ENCODE peak calls at places on chromosomes 1 and 21, in nine cellular contexts. P is heart right ventricle, T is right atrium auricular region, Y is coronary artery, U is mesendoderm, E is AG04450, N is GM23248, X is epithelial cell of proximal tubule, L is NB4. W is an unnamed sample.

GRCh38 chr1:29682918-29683314 is 446.6 kb downstream of the PTPRU start:
- DNase-seq in P (no peak), T (peak), Y (peak), U (no peak), E (no peak), N (peak), X (no peak), L (no peak), W (no peak)

GRCh38 chr21:39087238-39087975 is 95.8 kb downstream of the PSMG1 start:
- DNase-seq in P (peak), T (no peak), Y (peak), U (no peak), E (no peak), N (no peak), X (no peak), L (no peak), W (no peak)

GRCh38 chr1:14113841-14114567 is 414.0 kb downstream of the PRDM2 start:
- DNase-seq in P (peak), T (peak), Y (no peak), U (peak), E (no peak), N (peak), X (peak), L (peak), W (peak)

GRCh38 chr21:26966978-26967913 is at the start of gene ADAMTS5:
- DNase-seq in P (peak), T (peak), Y (peak), U (peak), E (no peak), N (peak), X (peak), L (peak), W (peak)

GRCh38 chr21:34822957-34823356 is 154.2 kb downstream of the CLIC6 start:
- DNase-seq in P (no peak), T (peak), Y (no peak), U (peak), E (no peak), N (peak), X (no peak), L (peak), W (peak)

GRCh38 chr1:171999756-172000155 is 158.5 kb downstream of the DNM3 start:
- DNase-seq in P (no peak), T (no peak), Y (no peak), U (peak), E (no peak), N (peak), X (no peak), L (no peak), W (no peak)

GRCh38 chr1:167344112-167344511 is 123.4 kb downstream of the POU2F1 start:
- DNase-seq in P (no peak), T (no peak), Y (no peak), U (no peak), E (no peak), N (peak), X (no peak), L (no peak), W (peak)

GRCh38 chr1:109120356-109120755 is 6.4 kb downstream of the ELAPOR1 start:
- DNase-seq in P (no peak), T (no peak), Y (no peak), U (no peak), E (no peak), N (no peak), X (no peak), L (no peak), W (no peak)

GRCh38 chr1:156490401-156491032 is 10.1 kb downstream of the MEF2D start:
- DNase-seq in P (peak), T (no peak), Y (no peak), U (peak), E (no peak), N (peak), X (no peak), L (peak), W (no peak)

GRCh38 chr1:28983509-28984310 is 69.3 kb downstream of the EPB41 start:
- DNase-seq in P (peak), T (no peak), Y (no peak), U (peak), E (no peak), N (no peak), X (no peak), L (no peak), W (no peak)

GRCh38 chr1:3464649-3465025 is 10.2 kb downstream of the ARHGEF16 start:
- DNase-seq in P (no peak), T (no peak), Y (no peak), U (no peak), E (no peak), N (no peak), X (no peak), L (no peak), W (no peak)

GRCh38 chr21:43771199-43771675 is 4.9 kb downstream of the CSTB start:
- DNase-seq in P (no peak), T (no peak), Y (no peak), U (no peak), E (no peak), N (no peak), X (no peak), L (peak), W (no peak)

GRCh38 chr1:57411262-57411661 is 12.6 kb downstream of the DAB1 start:
- DNase-seq in P (peak), T (no peak), Y (no peak), U (peak), E (no peak), N (peak), X (peak), L (no peak), W (peak)

GRCh38 chr21:35475006-35475405 is 425.9 kb upstream of the RUNX1 start:
- DNase-seq in P (no peak), T (no peak), Y (no peak), U (no peak), E (no peak), N (peak), X (no peak), L (peak), W (no peak)

GRCh38 chr1:41347276-41347675 is 14.0 kb upstream of the FOXO6 start:
- DNase-seq in P (no peak), T (no peak), Y (peak), U (no peak), E (no peak), N (no peak), X (no peak), L (no peak), W (no peak)

GRCh38 chr1:42853116-42853884 is 6.9 kb downstream of the ZNF691 start:
- DNase-seq in P (no peak), T (no peak), Y (no peak), U (no peak), E (no peak), N (no peak), X (no peak), L (no peak), W (no peak)

GRCh38 chr1:153881764-153882163 is 41.0 kb downstream of the GATAD2B start:
- DNase-seq in P (no peak), T (peak), Y (no peak), U (no peak), E (no peak), N (peak), X (no peak), L (no peak), W (peak)

GRCh38 chr21:35646606-35647005 is 413.7 kb downstream of the SETD4 start:
- DNase-seq in P (no peak), T (no peak), Y (no peak), U (no peak), E (no peak), N (peak), X (no peak), L (no peak), W (peak)

GRCh38 chr1:159960721-159961381 is 6.8 kb upstream of the SLAMF9 start:
- DNase-seq in P (no peak), T (peak), Y (peak), U (no peak), E (no peak), N (peak), X (no peak), L (no peak), W (peak)

GRCh38 chr1:150582371-150582770 is 3.0 kb upstream of the MCL1 start:
- DNase-seq in P (no peak), T (no peak), Y (no peak), U (no peak), E (no peak), N (peak), X (no peak), L (no peak), W (no peak)

GRCh38 chr1:150563340-150564038 is 14.3 kb downstream of the ADAMTSL4 start:
- DNase-seq in P (no peak), T (no peak), Y (peak), U (no peak), E (no peak), N (peak), X (no peak), L (no peak), W (no peak)

GRCh38 chr1:24351918-24352637 is 32.9 kb downstream of the GRHL3 start:
- DNase-seq in P (no peak), T (no peak), Y (no peak), U (no peak), E (no peak), N (peak), X (no peak), L (no peak), W (peak)

GRCh38 chr1:178964469-178965330 is 61.0 kb upstream of the FAM20B start:
- DNase-seq in P (no peak), T (no peak), Y (peak), U (no peak), E (no peak), N (no peak), X (no peak), L (no peak), W (no peak)

GRCh38 chr1:212286437-212287131 is 1.4 kb downstream of the PPP2R5A start:
- DNase-seq in P (peak), T (no peak), Y (peak), U (no peak), E (no peak), N (peak), X (no peak), L (no peak), W (no peak)

GRCh38 chr1:11309385-11309784 is 36.4 kb downstream of the UBIAD1 start:
- DNase-seq in P (no peak), T (no peak), Y (no peak), U (no peak), E (no peak), N (no peak), X (no peak), L (no peak), W (no peak)

GRCh38 chr1:209246660-209247059 is 336.9 kb upstream of the CAMK1G start:
- DNase-seq in P (no peak), T (no peak), Y (no peak), U (no peak), E (no peak), N (peak), X (no peak), L (no peak), W (no peak)

GRCh38 chr1:39081266-39082139 is 55.4 kb downstream of the NDUFS5 start:
- DNase-seq in P (no peak), T (no peak), Y (no peak), U (no peak), E (no peak), N (peak), X (no peak), L (peak), W (no peak)

GRCh38 chr1:117232551-117232950 is 21.8 kb upstream of the VTCN1 start:
- DNase-seq in P (peak), T (no peak), Y (no peak), U (no peak), E (no peak), N (no peak), X (no peak), L (no peak), W (no peak)

GRCh38 chr1:47948126-47948525 is 49.1 kb downstream of the TRABD2B start:
- DNase-seq in P (no peak), T (no peak), Y (no peak), U (peak), E (no peak), N (no peak), X (no peak), L (no peak), W (no peak)

GRCh38 chr1:47942238-47942629 is 55.0 kb downstream of the TRABD2B start:
- DNase-seq in P (no peak), T (no peak), Y (peak), U (no peak), E (no peak), N (peak), X (peak), L (no peak), W (no peak)

GRCh38 chr1:47941609-47942237 is 55.5 kb downstream of the TRABD2B start:
- DNase-seq in P (no peak), T (no peak), Y (peak), U (no peak), E (no peak), N (peak), X (peak), L (no peak), W (no peak)

GRCh38 chr1:47940779-47941178 is 56.4 kb downstream of the TRABD2B start:
- DNase-seq in P (no peak), T (no peak), Y (peak), U (no peak), E (no peak), N (peak), X (no peak), L (no peak), W (no peak)

DNA sequence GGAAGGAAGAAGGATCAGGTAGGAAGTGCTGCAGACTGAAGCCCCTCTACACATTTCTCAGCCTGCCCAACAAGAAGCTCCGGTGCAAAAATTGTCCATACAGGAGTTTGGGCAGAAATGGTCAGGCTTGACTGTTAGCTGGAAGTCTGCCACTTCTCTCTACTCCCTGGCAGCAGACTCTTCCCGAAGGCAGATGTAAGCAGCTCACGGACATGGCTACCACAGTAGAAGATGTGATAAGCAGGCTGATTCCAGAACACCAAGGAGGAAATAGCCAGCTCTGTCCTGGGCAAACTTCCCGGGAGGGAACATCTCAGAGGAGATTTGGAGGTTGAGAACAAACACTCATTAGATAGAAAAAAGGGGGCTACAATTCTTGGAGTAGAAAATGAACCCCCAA is 52.6 kb downstream of the TRABD2B start:
- DNase-seq in P (no peak), T (no peak), Y (no peak), U (no peak), E (no peak), N (no peak), X (no peak), L (no peak), W (no peak)
- H3K4me3 ChIP-seq in P (no peak), T (no peak), Y (no peak), U (no peak), E (no peak), N (no peak), X (no peak), L (no peak), W (no peak)

GRCh38 chr1:1684031-1684681 is 8.4 kb downstream of the SLC35E2B start:
- DNase-seq in P (no peak), T (no peak), Y (no peak), U (no peak), E (no peak), N (no peak), X (no peak), L (no peak), W (no peak)

GRCh38 chr1:1678581-1679380 is 13.8 kb downstream of the SLC35E2B start:
- DNase-seq in P (no peak), T (no peak), Y (no peak), U (peak), E (no peak), N (no peak), X (no peak), L (peak), W (no peak)

GRCh38 chr1:1680912-1681273 is 11.7 kb downstream of the SLC35E2B start:
- DNase-seq in P (no peak), T (no peak), Y (no peak), U (no peak), E (no peak), N (peak), X (no peak), L (no peak), W (no peak)

GRCh38 chr1:1680031-1680911 is 12.3 kb downstream of the SLC35E2B start:
- DNase-seq in P (no peak), T (no peak), Y (no peak), U (no peak), E (no peak), N (no peak), X (no peak), L (no peak), W (no peak)

DNA sequence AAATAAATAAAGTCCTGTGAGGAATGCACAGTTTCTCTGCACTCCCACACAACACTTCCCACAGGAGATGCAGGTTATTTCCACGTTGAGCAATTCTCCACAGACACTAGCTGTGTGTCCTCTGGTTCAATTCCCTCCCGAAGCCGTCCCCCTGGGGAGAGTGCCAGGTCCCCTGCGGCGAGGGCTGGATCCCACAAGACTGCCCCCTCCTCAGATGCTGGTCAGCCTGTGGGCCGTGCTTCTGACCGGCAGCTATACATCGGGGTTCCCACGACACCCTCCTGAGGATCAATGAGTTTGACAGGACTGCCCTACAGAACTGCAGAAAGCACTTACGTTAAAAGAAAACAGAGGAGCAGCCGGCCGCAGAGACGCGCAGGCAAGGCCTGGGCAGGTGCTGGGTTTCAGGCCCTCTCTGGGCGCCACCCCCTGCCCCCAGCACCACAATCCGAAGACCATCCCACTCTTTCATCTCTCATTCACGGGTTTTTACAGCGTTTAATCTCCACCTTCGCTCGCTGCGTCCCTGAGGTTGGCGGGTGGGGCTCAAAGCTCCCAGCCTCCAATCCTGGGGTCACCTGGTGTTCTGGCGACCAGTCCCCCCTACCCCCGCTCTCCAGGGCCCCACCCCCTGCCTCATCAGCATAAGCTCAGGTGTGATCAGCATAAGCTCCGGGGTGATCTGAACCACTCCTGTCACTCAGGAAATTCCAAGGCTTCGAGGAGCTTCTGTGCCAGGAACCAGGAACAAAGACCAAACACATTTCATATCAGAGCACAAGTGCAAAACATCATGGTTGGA is 9.3 kb downstream of the SLC35E2B start:
- DNase-seq in P (no peak), T (no peak), Y (no peak), U (peak), E (no peak), N (no peak), X (no peak), L (no peak), W (no peak)
- H3K4me3 ChIP-seq in P (no peak), T (no peak), Y (no peak), U (no peak), E (no peak), N (no peak), X (no peak), L (no peak), W (no peak)

GRCh38 chr1:205677152-205677551 is 3.2 kb downstream of the SLC45A3 start:
- DNase-seq in P (no peak), T (no peak), Y (no peak), U (no peak), E (no peak), N (no peak), X (no peak), L (no peak), W (no peak)
- H3K4me3 ChIP-seq in P (no peak), T (no peak), Y (no peak), U (no peak), E (no peak), N (no peak), X (no peak), L (no peak), W (no peak)

DNA sequence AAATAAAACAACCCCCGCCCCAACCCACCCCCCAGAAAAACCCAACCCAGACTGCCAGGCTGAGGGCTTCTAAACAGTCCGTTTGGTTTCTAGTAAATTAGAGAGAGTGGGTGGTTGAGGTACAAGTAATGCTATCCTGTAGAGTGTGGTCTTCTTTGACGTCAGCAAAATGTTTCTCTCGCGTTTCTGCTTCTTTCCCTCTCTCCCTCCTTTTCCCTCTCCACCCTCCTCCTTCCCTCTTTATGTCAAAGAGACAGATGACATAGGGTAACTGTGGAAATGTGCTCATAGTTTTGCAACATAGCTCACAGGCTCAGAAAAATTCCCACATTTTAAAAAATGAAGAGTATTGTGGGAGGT is 158.3 kb downstream of the TOMM20 start:
- DNase-seq in P (no peak), T (no peak), Y (peak), U (no peak), E (peak), N (no peak), X (no peak), L (no peak), W (peak)
- H3K4me3 ChIP-seq in P (peak), T (no peak), Y (peak), U (no peak), E (no peak), N (peak), X (peak), L (no peak), W (peak)